ENCODE peak calls at places on chromosomes 12 and 14, in four cellular contexts. P is H1, Z is HepG2, E is HCT116. F is an unnamed sample.

GRCh38 chr14:67423424-67423823 is 11.5 kb upstream of the PLEK2 start:
- DNase-seq in P (no peak), Z (no peak), E (no peak), F (no peak)

GRCh38 chr12:26810330-26810729 is 22.7 kb downstream of the ITPR2 start:
- DNase-seq in P (no peak), Z (no peak), E (no peak), F (no peak)

GRCh38 chr12:507261-507853 is 47.6 kb downstream of the B4GALNT3 start:
- DNase-seq in P (no peak), Z (no peak), E (no peak), F (no peak)

GRCh38 chr12:76123301-76124212 is 39.1 kb upstream of the NAP1L1 start:
- DNase-seq in P (no peak), Z (no peak), E (no peak), F (no peak)

GRCh38 chr14:74973003-74973614 is 17.7 kb upstream of the PGF start:
- DNase-seq in P (no peak), Z (no peak), E (no peak), F (no peak)

GRCh38 chr12:11962795-11963347 is 107.9 kb upstream of the BCL2L14 start:
- DNase-seq in P (no peak), Z (no peak), E (no peak), F (no peak)

GRCh38 chr14:22978873-22979671 is 3.3 kb downstream of the AJUBA start:
- DNase-seq in P (no peak), Z (no peak), E (no peak), F (no peak)

GRCh38 chr14:78997811-78998210 is 827.6 kb downstream of the NRXN3 start:
- DNase-seq in P (no peak), Z (no peak), E (no peak), F (no peak)

GRCh38 chr14:33297565-33297964 is 358.9 kb downstream of the NPAS3 start:
- DNase-seq in P (no peak), Z (no peak), E (no peak), F (no peak)

GRCh38 chr12:21323736-21324135 is 11.0 kb downstream of the SLCO1A2 start:
- DNase-seq in P (no peak), Z (no peak), E (no peak), F (no peak)

GRCh38 chr14:101078105-101078891 is 174.8 kb upstream of the RTL1 start:
- DNase-seq in P (no peak), Z (no peak), E (no peak), F (no peak)

GRCh38 chr14:49160983-49161382 is 425.2 kb downstream of the RPS29 start:
- DNase-seq in P (no peak), Z (no peak), E (no peak), F (no peak)

GRCh38 chr12:30990776-30991175 is 64.2 kb downstream of the TSPAN11 start:
- DNase-seq in P (no peak), Z (no peak), E (no peak), F (no peak)

DNA sequence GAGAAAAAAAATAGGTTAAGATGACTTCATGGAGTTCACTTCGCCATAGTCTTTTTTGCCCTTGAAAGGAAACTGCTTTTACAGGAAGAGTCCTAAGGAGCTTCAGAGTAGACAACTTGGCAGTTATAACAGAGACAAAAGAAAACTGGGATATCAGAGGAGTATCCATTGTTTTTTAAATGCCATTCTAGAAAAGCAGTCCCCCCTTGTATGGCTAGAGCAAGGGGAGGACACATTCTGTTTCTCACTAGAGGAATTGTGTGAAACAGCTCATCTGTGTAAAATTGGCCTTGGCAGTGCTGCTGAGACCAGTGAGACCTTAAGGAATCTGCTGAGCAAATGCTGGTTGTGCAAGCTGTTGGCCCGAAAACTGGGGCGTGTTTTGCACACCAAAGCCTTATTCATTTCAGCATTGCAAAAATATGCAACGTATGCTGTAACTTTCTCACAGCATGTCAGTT is 128.0 kb downstream of the GPR135 start:
- DNase-seq in P (no peak), Z (no peak), E (no peak), F (no peak)
- TF ChIP-seq SIN3A in P (no peak), Z (no peak), E (no peak), F (no peak)

DNA sequence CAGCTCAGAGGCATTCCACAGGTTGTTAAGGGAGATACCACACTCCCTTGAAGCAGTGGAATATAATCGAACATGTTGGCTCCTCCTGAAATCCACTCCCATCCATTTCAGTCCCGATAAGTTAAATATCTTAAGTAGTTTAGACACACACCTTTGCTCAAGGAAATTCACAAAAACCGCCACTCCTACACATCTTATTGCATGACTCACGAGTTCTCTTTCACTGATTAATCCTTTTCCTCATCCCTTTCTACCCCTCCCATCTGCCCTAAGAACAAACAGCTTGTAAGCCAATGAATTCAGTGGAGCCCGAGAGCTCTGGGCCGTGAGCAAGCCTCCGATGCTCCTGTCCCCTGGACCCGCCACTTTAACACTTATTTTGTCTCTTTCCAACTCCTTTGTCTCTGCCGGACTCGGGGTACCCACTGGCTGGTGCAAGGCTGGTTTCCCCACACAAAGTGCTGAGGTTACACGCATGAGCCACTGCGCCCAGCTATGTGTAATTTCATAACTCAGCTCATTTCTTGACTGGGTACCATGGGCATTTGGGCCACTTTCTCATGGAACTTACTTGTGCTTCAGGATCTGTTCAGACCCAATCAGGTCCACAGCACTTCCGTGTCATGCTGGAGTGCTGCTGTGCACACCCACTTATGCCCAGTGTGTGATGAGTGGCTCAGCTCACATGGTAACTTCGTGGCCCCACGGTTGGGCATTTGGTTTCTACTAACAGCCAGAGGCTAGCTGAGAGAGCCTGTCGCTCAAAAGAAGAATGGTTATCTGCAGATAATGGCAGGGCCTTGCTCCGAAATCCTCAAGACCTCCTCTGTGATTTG is 171.8 kb upstream of the ALG10B start:
- DNase-seq in P (no peak), Z (no peak), E (no peak), F (no peak)
- TF ChIP-seq SIN3A in P (no peak), Z (no peak), E (no peak), F (no peak)

DNA sequence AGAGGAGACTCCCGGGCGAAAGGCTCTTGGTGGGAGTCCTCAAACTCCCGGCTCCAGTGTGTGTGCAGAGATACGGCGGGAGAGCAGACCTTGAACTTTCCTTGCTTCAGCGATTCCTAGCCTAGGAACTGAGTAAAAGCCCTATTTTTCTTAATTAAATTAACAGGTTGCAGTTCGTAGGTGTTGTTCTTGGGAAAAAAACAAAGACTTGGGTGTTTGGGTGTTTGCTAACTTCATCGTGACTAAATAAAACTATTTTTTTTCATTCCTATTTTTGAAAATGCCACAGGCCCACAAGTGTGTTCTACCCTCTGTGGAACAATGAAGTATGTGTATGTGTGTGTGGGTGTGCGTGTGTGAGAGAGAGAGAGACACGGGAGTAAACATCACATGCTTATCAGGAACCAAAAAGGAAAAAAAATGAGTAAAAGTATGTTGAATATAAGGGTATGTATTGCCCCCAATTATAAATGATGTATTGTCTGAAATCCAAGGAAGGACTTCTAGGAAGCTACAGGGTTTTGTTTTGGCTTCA is 641 bp downstream of the TMEM117 start:
- DNase-seq in P (no peak), Z (peak), E (no peak), F (no peak)
- TF ChIP-seq SIN3A in P (no peak), Z (no peak), E (no peak), F (no peak)

DNA sequence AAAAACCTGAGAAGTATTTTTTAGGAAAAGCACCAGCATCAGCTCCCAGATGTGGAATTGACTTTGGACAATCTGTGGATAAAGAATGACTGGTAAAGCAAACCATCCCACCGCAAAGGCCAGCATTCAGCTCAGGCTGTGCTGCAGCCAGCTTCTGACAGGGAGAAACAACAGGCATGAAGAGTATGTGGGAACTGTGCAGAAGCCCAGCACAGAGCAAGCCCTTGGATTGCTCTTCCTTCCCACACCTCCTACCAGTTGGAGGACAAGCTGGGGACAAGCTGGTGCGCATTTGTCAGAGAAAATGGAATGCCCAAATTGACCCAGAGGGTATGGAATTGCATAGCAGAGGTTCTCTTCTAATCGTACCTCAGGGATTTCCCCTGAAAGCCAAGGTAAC is 228.1 kb downstream of the ANO2 start:
- DNase-seq in P (no peak), Z (no peak), E (no peak), F (no peak)
- TF ChIP-seq SIN3A in P (no peak), Z (no peak), E (no peak), F (no peak)

GRCh38 chr12:24808651-24809050 is 140.2 kb downstream of the BCAT1 start:
- DNase-seq in P (no peak), Z (no peak), E (no peak), F (no peak)

GRCh38 chr12:24797901-24798300 is 151.0 kb downstream of the BCAT1 start:
- DNase-seq in P (no peak), Z (no peak), E (no peak), F (no peak)

GRCh38 chr12:24798335-24798734 is 150.6 kb downstream of the BCAT1 start:
- DNase-seq in P (no peak), Z (no peak), E (no peak), F (no peak)

GRCh38 chr12:24803406-24804245 is 145.3 kb downstream of the BCAT1 start:
- DNase-seq in P (no peak), Z (no peak), E (no peak), F (no peak)
- TF ChIP-seq SIN3A in P (no peak), Z (no peak), E (no peak), F (no peak)

GRCh38 chr12:93025145-93026103 is 96.3 kb upstream of the EEA1 start:
- DNase-seq in P (no peak), Z (no peak), E (peak), F (peak)
- TF ChIP-seq SIN3A in P (no peak), Z (no peak), E (no peak), F (no peak)

GRCh38 chr12:131090254-131091210 is 136.8 kb downstream of the ADGRD1 start:
- DNase-seq in P (no peak), Z (no peak), E (no peak), F (no peak)
- TF ChIP-seq SIN3A in P (no peak), Z (no peak), E (no peak), F (no peak)

GRCh38 chr14:94545131-94545841 is 16.0 kb upstream of the SERPINA4 start:
- DNase-seq in P (no peak), Z (no peak), E (no peak), F (no peak)
- TF ChIP-seq SIN3A in P (no peak), Z (no peak), E (no peak), F (no peak)